ENCODE peak calls at places on chromosomes 12 and 14, in nine cellular contexts. N, H, C, O, L, I, B, K and U are unnamed samples. For H3K36me3 and H3K4me1, the result is how much of the 10 kb centered on the place peaks cover.

GRCh38 chr12:45991289-45992249 is 1.2 kb upstream of the SCAF11 start:
- DNase-seq in C (peak), K (peak), H (peak), O (peak), B (peak), N (peak), I (peak), L (peak), U (peak)

GRCh38 chr12:3231399-3231876 is 154.3 kb downstream of the TSPAN9 start:
- DNase-seq in L (no peak), I (no peak), O (no peak), B (peak), K (no peak), N (peak), H (peak), C (no peak), U (peak)

GRCh38 chr14:68140111-68140741 is 320.6 kb downstream of the RAD51B start:
- DNase-seq in H (peak), C (peak), N (peak), K (peak), I (no peak), L (no peak), B (no peak), O (peak), U (peak)

GRCh38 chr14:32329146-32329545 is at the start of gene AKAP6:
- DNase-seq in I (no peak), N (no peak), B (no peak), H (no peak), C (no peak), O (no peak), L (no peak), K (no peak), U (no peak)

GRCh38 chr12:124111006-124111405 is 138.0 kb downstream of the ZNF664 start:
- DNase-seq in B (no peak), C (no peak), N (no peak), H (no peak), L (no peak), O (no peak), I (no peak), K (peak), U (no peak)

GRCh38 chr12:2751230-2751629 is 43.5 kb upstream of the FKBP4 start:
- DNase-seq in L (no peak), B (no peak), C (no peak), H (no peak), O (no peak), K (no peak), N (no peak), I (no peak), U (no peak)

GRCh38 chr12:51548241-51548640 is 42.8 kb upstream of the SCN8A start:
- DNase-seq in I (no peak), B (no peak), H (peak), O (no peak), K (no peak), L (no peak), N (no peak), C (no peak), U (no peak)

GRCh38 chr14:51612449-51612848 is 39.3 kb upstream of the FRMD6 start:
- DNase-seq in O (no peak), N (no peak), I (no peak), H (no peak), K (no peak), L (no peak), B (no peak), C (no peak), U (no peak)

GRCh38 chr14:62889354-62889753 is 155.9 kb downstream of the KCNH5 start:
- DNase-seq in K (no peak), N (no peak), O (no peak), C (no peak), H (no peak), L (no peak), B (no peak), I (no peak), U (no peak)

GRCh38 chr12:26338574-26339572 is 143.5 kb downstream of the SSPN start:
- DNase-seq in B (no peak), H (no peak), O (no peak), L (no peak), K (peak), C (no peak), N (peak), I (no peak), U (no peak)

GRCh38 chr12:116320839-116321238 is 43.3 kb upstream of the MED13L start:
- DNase-seq in I (no peak), N (peak), H (no peak), O (no peak), C (no peak), L (no peak), B (no peak), K (no peak), U (no peak)

GRCh38 chr12:3662516-3662915 is 90.4 kb downstream of the CRACR2A start:
- DNase-seq in O (no peak), L (no peak), I (no peak), N (no peak), B (no peak), C (no peak), K (no peak), H (no peak), U (no peak)

GRCh38 chr14:24224618-24225071 is 7.5 kb downstream of the NEDD8 start:
- DNase-seq in L (no peak), B (no peak), K (peak), N (peak), C (no peak), H (no peak), O (no peak), I (no peak), U (no peak)

GRCh38 chr14:65106316-65106715 is 4.0 kb upstream of the MAX start:
- DNase-seq in O (no peak), K (no peak), N (no peak), L (no peak), C (no peak), B (no peak), I (no peak), H (no peak), U (no peak)

GRCh38 chr14:61103541-61104339 is 122.7 kb downstream of the SLC38A6 start:
- DNase-seq in C (peak), O (peak), I (no peak), B (peak), K (peak), H (no peak), L (peak), N (peak), U (no peak)

GRCh38 chr12:51519755-51520154 is 71.3 kb upstream of the SCN8A start:
- DNase-seq in K (no peak), L (no peak), O (no peak), I (no peak), C (no peak), N (no peak), H (no peak), B (no peak), U (no peak)

GRCh38 chr14:98608071-98609060 is 663.6 kb downstream of the BCL11B start:
- DNase-seq in N (no peak), H (no peak), K (no peak), O (no peak), L (no peak), I (no peak), B (no peak), C (no peak), U (no peak)

GRCh38 chr12:50006266-50006665 is 19.0 kb downstream of the RACGAP1 start:
- DNase-seq in C (no peak), K (no peak), N (no peak), I (no peak), H (no peak), B (no peak), L (no peak), O (no peak), U (no peak)
- H3K27ac ChIP-seq in C (no peak), K (no peak), N (peak), I (no peak), H (no peak), B (no peak), L (no peak), O (no peak), U (no peak)

GRCh38 chr12:131794061-131794460 is 34.1 kb upstream of the MMP17 start:
- DNase-seq in B (no peak), H (no peak), K (no peak), N (no peak), L (no peak), C (no peak), O (no peak), I (no peak), U (no peak)

GRCh38 chr12:131795688-131796410 is 32.3 kb upstream of the MMP17 start:
- DNase-seq in I (no peak), K (no peak), C (peak), L (peak), B (no peak), O (no peak), N (no peak), H (no peak), U (no peak)

GRCh38 chr12:131794573-131794972 is 33.6 kb upstream of the MMP17 start:
- DNase-seq in H (no peak), C (no peak), N (no peak), B (no peak), K (no peak), I (no peak), L (no peak), O (no peak), U (no peak)

GRCh38 chr12:131796411-131796736 is 31.8 kb upstream of the MMP17 start:
- DNase-seq in L (no peak), N (no peak), O (no peak), C (no peak), K (no peak), H (no peak), I (no peak), B (no peak), U (no peak)

GRCh38 chr12:131795064-131795463 is 33.1 kb upstream of the MMP17 start:
- DNase-seq in H (no peak), L (no peak), K (no peak), I (no peak), B (no peak), N (no peak), O (no peak), C (no peak), U (no peak)
- H3K36me3 ChIP-seq in H (under half), L (half or more), K (under half), I (under half), B (half or more), N (under half), O (under half), C (under half), U (under half)

GRCh38 chr14:104793703-104793959 is 1.9 kb downstream of the AKT1 start:
- DNase-seq in L (no peak), K (no peak), B (no peak), N (no peak), C (no peak), H (no peak), O (no peak), I (no peak), U (no peak)

GRCh38 chr14:104789752-104790743 is 5.5 kb downstream of the AKT1 start:
- DNase-seq in I (no peak), K (no peak), O (no peak), N (no peak), H (no peak), L (no peak), B (no peak), C (no peak), U (peak)

GRCh38 chr14:104792101-104792884 is 3.3 kb downstream of the AKT1 start:
- DNase-seq in C (peak), O (no peak), H (no peak), N (no peak), B (peak), I (peak), L (peak), K (peak), U (peak)

GRCh38 chr14:104792945-104793702 is 2.4 kb downstream of the AKT1 start:
- DNase-seq in C (no peak), N (no peak), H (no peak), K (no peak), O (no peak), I (no peak), B (no peak), L (no peak), U (no peak)

GRCh38 chr14:104791425-104791824 is 4.1 kb downstream of the AKT1 start:
- DNase-seq in H (no peak), C (no peak), O (no peak), K (no peak), B (no peak), I (no peak), L (no peak), N (no peak), U (no peak)
- H3K4me1 ChIP-seq in H (under half), C (under half), O (under half), K (under half), B (under half), I (half or more), L (half or more), N (under half), U (under half)

DNA sequence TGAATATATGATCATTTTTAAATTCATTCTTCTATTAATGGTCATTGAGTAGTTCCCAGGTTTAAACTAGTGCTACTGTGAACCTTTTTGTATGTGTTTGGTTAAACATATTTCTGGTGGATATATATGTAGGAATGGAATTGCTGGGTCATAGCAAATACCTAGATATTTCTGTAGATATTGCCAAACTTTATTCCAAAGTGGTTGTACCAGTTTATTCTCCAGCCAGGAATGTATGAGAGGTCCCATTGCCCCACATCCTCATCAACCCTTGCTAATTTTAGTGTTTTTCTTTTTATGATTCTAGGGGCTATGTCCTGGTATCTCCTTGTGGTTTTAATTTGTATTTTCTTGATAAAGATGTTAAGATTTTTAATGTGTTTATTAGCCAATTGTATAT is 3.1 kb downstream of the VEZT start:
- DNase-seq in C (no peak), K (no peak), B (no peak), O (no peak), L (no peak), N (no peak), H (no peak), I (no peak), U (no peak)
- H3K27ac ChIP-seq in C (no peak), K (no peak), B (no peak), O (no peak), L (no peak), N (no peak), H (no peak), I (no peak), U (no peak)

DNA sequence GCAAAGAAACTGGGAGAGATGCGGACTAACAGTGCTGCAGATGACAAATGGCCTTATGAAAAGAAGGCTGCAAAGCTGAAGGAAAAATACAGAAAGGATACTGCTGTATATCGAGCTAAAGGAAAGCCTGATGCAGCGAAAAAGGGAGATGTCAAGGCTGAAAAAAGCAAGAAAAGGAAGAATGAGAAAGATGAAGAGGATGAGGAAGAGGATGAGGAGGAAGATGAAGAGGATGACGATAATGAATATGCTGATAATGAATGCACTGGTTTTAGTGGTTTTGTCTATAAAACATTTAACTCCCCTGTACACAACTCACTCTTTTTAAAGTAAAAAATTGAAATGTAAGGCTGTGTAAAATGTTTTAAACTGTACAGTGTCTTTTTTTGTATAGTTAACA is 13.2 kb upstream of the ARID4A start:
- DNase-seq in I (no peak), B (no peak), N (no peak), L (no peak), K (no peak), H (no peak), C (no peak), O (no peak), U (no peak)
- H3K36me3 ChIP-seq in I (under half), B (half or more), N (under half), L (half or more), K (under half), H (under half), C (under half), O (under half), U (under half)